ENCODE peak calls at places on chromosome 7, in seven cellular contexts. A is omental fat pad, Q is retinal pigment epithelial cell, K is cardiac muscle cell, F is BE2C, G is heart left ventricle, J is GM12864. U is an unnamed sample.
A peak's percentile ranks its signal among the peaks of the same experiment; 100 is the strongest.

GRCh38 chr7:155603858-155604503 is 40.5 kb upstream of the RBM33 start:
- DNase-seq in A (no peak), Q (no peak), K (no peak), F (no peak), G (no peak), J (no peak), U (no peak)

GRCh38 chr7:6271091-6271658 is 1.2 kb downstream of the CYTH3 start:
- DNase-seq in A (no peak), Q (no peak), K (peak; percentile 45), F (peak; percentile 44), G (peak; percentile 67), J (no peak), U (no peak)

GRCh38 chr7:69732203-69732602 is 133.9 kb downstream of the AUTS2 start:
- DNase-seq in A (no peak), Q (no peak), K (no peak), F (no peak), G (no peak), J (no peak), U (no peak)

GRCh38 chr7:859368-860030 is 16.9 kb upstream of the GET4 start:
- DNase-seq in A (no peak), Q (no peak), K (no peak), F (no peak), G (no peak), J (no peak), U (no peak)

GRCh38 chr7:26483843-26484242 is 192.2 kb downstream of the SNX10 start:
- DNase-seq in A (no peak), Q (no peak), K (no peak), F (no peak), G (no peak), J (no peak), U (no peak)

GRCh38 chr7:139680676-139681462 is 96.9 kb downstream of the HIPK2 start:
- DNase-seq in A (no peak), Q (no peak), K (peak; percentile 84), F (no peak), G (peak; percentile 92), J (no peak), U (no peak)

GRCh38 chr7:23338439-23338838 is 39.3 kb downstream of the MALSU1 start:
- DNase-seq in A (no peak), Q (no peak), K (no peak), F (no peak), G (no peak), J (no peak), U (no peak)

GRCh38 chr7:107251963-107252362 is 83.2 kb downstream of the HBP1 start:
- DNase-seq in A (no peak), Q (no peak), K (no peak), F (no peak), G (no peak), J (no peak), U (no peak)

GRCh38 chr7:21939136-21939857 is 6.4 kb downstream of the CDCA7L start:
- DNase-seq in A (no peak), Q (peak; percentile 81), K (peak; percentile 69), F (no peak), G (no peak), J (peak; percentile 69), U (peak; percentile 75)

GRCh38 chr7:40220421-40220911 is 85.7 kb downstream of the SUGCT start:
- DNase-seq in A (no peak), Q (no peak), K (peak; percentile 54), F (no peak), G (no peak), J (no peak), U (no peak)

GRCh38 chr7:78924581-78924980 is 528.9 kb downstream of the MAGI2 start:
- DNase-seq in A (no peak), Q (no peak), K (peak; percentile 21), F (no peak), G (no peak), J (no peak), U (no peak)

GRCh38 chr7:132464740-132465139 is 111.5 kb downstream of the PLXNA4 start:
- DNase-seq in A (no peak), Q (no peak), K (peak; percentile 74), F (no peak), G (peak; percentile 83), J (no peak), U (no peak)

GRCh38 chr7:47406766-47407129 is 175.2 kb downstream of the TNS3 start:
- DNase-seq in A (no peak), Q (no peak), K (no peak), F (no peak), G (no peak), J (no peak), U (no peak)

GRCh38 chr7:83524286-83525075 is 124.5 kb downstream of the SEMA3E start:
- DNase-seq in A (no peak), Q (peak; percentile 44), K (no peak), F (no peak), G (no peak), J (no peak), U (no peak)

GRCh38 chr7:1842321-1843221 is 172.5 kb downstream of the ELFN1 start:
- DNase-seq in A (no peak), Q (no peak), K (no peak), F (peak; percentile 59), G (peak; percentile 28), J (no peak), U (no peak)

GRCh38 chr7:25069900-25070443 is 55.1 kb downstream of the CYCS start:
- DNase-seq in A (no peak), Q (no peak), K (peak; percentile 88), F (peak; percentile 61), G (peak; percentile 29), J (peak; percentile 39), U (peak; percentile 81)

GRCh38 chr7:31642681-31643115 is 44.3 kb upstream of the PPP1R17 start:
- DNase-seq in A (no peak), Q (no peak), K (no peak), F (no peak), G (no peak), J (no peak), U (no peak)

GRCh38 chr7:44086627-44087026 is 4.3 kb upstream of the POLM start:
- DNase-seq in A (no peak), Q (no peak), K (no peak), F (no peak), G (peak; percentile 10), J (no peak), U (no peak)

GRCh38 chr7:44083796-44084195 is 1.5 kb upstream of the POLM start:
- DNase-seq in A (no peak), Q (no peak), K (no peak), F (no peak), G (peak; percentile 19), J (no peak), U (no peak)

GRCh38 chr7:44084695-44085094 is 2.4 kb upstream of the POLM start:
- DNase-seq in A (no peak), Q (no peak), K (no peak), F (no peak), G (peak; percentile 8), J (no peak), U (no peak)

GRCh38 chr7:44087914-44088838 is 5.8 kb upstream of the POLM start:
- DNase-seq in A (no peak), Q (no peak), K (peak; percentile 87), F (no peak), G (peak; percentile 74), J (no peak), U (no peak)

GRCh38 chr7:44085549-44085948 is 3.2 kb upstream of the POLM start:
- DNase-seq in A (no peak), Q (no peak), K (no peak), F (no peak), G (peak; percentile 22), J (no peak), U (no peak)
- TF ChIP-seq CTCF in A (no peak), Q (peak; percentile 18), K (no peak), F (peak; percentile 29), G (no peak), J (peak; percentile 12), U (peak; percentile 28)

DNA sequence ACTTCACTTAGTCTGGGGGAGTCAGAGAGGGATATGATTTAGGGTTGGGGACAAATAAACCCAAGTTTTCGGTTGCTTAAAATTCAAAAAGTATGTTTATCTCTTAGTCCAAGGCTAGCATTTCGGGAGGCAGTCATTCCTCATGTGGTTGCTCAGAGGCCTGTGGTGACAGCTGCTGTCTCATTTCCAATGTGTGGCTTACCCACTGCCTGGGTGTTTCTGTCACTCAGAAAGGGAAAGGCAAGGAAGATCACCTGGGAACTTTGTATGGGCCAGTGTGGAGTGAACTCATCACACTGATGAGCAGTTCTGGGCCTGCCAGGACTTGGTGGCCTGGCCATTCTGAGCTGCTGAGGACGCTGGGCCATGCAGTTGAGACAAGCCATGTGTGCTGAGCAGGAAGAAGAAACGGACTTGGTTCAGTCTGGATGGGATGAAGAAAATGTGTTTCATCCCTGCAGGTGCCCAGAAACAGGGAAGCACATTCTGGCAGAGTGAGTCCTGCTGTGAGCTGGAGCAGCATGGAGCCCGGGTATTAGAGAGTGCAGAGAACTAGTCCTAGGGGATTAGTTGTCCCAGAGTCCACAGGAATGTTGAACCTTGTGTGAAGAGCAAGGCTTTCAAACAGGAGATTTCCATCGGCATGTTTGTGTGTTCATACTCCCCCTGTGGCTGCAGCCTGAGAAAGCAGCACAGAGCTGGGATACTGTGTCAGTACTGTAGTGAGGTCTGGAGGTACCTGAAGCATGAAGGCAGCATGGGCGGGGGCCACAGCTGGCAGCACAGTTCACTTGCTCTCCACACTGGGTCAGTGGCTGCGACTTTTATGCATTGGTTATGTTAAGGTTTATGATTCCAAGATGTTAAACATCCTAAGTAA is 211.1 kb upstream of the IGFBP3 start:
- DNase-seq in A (no peak), Q (peak; percentile 83), K (peak; percentile 26), F (no peak), G (no peak), J (no peak), U (no peak)
- TF ChIP-seq CTCF in A (no peak), Q (peak; percentile 72), K (peak; percentile 28), F (no peak), G (no peak), J (peak; percentile 13), U (no peak)

GRCh38 chr7:15046851-15047250 is 144.3 kb upstream of the DGKB start:
- DNase-seq in A (no peak), Q (no peak), K (no peak), F (no peak), G (no peak), J (no peak), U (no peak)
- TF ChIP-seq CTCF in A (no peak), Q (no peak), K (no peak), F (no peak), G (no peak), J (no peak), U (no peak)

GRCh38 chr7:3648276-3648675 is 347.2 kb downstream of the SDK1 start:
- DNase-seq in A (no peak), Q (no peak), K (no peak), F (no peak), G (no peak), J (no peak), U (no peak)

GRCh38 chr7:3650844-3651243 is 349.8 kb downstream of the SDK1 start:
- DNase-seq in A (no peak), Q (peak; percentile 38), K (no peak), F (no peak), G (no peak), J (no peak), U (no peak)

GRCh38 chr7:3649678-3650445 is 348.8 kb downstream of the SDK1 start:
- DNase-seq in A (no peak), Q (no peak), K (no peak), F (no peak), G (no peak), J (no peak), U (no peak)

DNA sequence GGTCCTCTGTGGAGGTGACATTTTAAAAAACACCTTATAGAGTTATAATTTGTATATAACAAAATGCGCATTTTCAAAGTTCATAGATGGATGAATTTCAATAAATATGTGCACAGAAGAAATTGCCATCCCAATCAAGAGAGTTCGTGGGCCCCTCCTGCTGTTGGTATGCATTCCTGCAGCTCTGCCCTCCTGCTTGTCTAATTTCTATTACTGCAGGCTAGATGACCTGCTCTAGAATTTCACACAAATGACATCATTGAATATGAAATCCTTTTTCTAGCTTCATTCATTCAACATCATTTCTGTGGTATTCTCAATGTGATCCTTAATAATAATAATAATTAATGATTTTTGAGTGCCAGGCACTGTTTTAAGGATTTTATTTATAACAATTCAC is 348.2 kb downstream of the SDK1 start:
- DNase-seq in A (no peak), Q (no peak), K (no peak), F (no peak), G (no peak), J (no peak), U (no peak)
- TF ChIP-seq CTCF in A (no peak), Q (peak; percentile 52), K (no peak), F (no peak), G (no peak), J (no peak), U (no peak)

U was measured in GM10248.